ENCODE peak calls at places on chromosomes 7 and 10, in four cellular contexts. Q, R, M and C are unnamed samples.
A peak's percentile ranks its signal among the peaks of the same experiment; 100 is the strongest.

GRCh38 chr7:19798986-19799385 is 25.6 kb upstream of the TMEM196 start:
- DNase-seq in M (no peak), R (no peak), Q (no peak), C (no peak)

GRCh38 chr10:128047991-128048826 is 78.0 kb downstream of the MKI67 start:
- DNase-seq in Q (peak; percentile 52), R (no peak), M (no peak), C (peak; percentile 48)

GRCh38 chr10:5360318-5360915 is 4.3 kb upstream of the UCN3 start:
- DNase-seq in M (no peak), Q (no peak), R (no peak), C (no peak)

GRCh38 chr10:43983856-43984271 is 335.2 kb upstream of the ZNF32 start:
- DNase-seq in R (no peak), M (no peak), Q (no peak), C (no peak)

GRCh38 chr7:1725199-1725701 is 55.2 kb downstream of the ELFN1 start:
- DNase-seq in R (peak; percentile 82), M (no peak), Q (no peak), C (no peak)

GRCh38 chr7:134140889-134141867 is 14.0 kb downstream of the LRGUK start:
- DNase-seq in M (peak; percentile 59), R (no peak), Q (peak; percentile 54), C (no peak)

GRCh38 chr10:103701380-103702222 is 153.8 kb downstream of the SH3PXD2A start:
- DNase-seq in Q (no peak), M (no peak), R (no peak), C (no peak)

GRCh38 chr7:37113661-37114355 is 334.9 kb downstream of the ELMO1 start:
- DNase-seq in M (no peak), Q (no peak), R (no peak), C (no peak)

GRCh38 chr7:157955383-157955999 is 618.7 kb downstream of the DNAJB6 start:
- DNase-seq in Q (no peak), R (no peak), M (no peak), C (no peak)

GRCh38 chr7:17239683-17240521 is 58.5 kb upstream of the AHR start:
- DNase-seq in R (no peak), M (peak; percentile 70), Q (no peak), C (no peak)

GRCh38 chr7:408651-409343 is 110.8 kb downstream of the PDGFA start:
- DNase-seq in Q (no peak), M (no peak), R (no peak), C (no peak)

GRCh38 chr10:7563368-7563767 is 103.4 kb downstream of the ITIH5 start:
- DNase-seq in R (no peak), Q (no peak), M (no peak), C (no peak)

GRCh38 chr10:4033341-4033896 is 248.4 kb upstream of the KLF6 start:
- DNase-seq in M (no peak), Q (no peak), R (no peak), C (no peak)

GRCh38 chr10:12526311-12526710 is 177.0 kb downstream of the CAMK1D start:
- DNase-seq in R (no peak), M (no peak), Q (no peak), C (no peak)

GRCh38 chr10:78892383-78893191 is 176.2 kb upstream of the ZMIZ1 start:
- DNase-seq in M (no peak), R (no peak), Q (no peak), C (no peak)

GRCh38 chr7:40887099-40887498 is 752.3 kb downstream of the SUGCT start:
- DNase-seq in Q (no peak), R (no peak), M (peak; percentile 57), C (no peak)

GRCh38 chr7:3039787-3040186 is 3.9 kb downstream of the CARD11 start:
- DNase-seq in M (no peak), Q (no peak), R (no peak), C (no peak)

GRCh38 chr7:148711191-148712102 is 12.7 kb downstream of the CUL1 start:
- DNase-seq in R (no peak), M (no peak), Q (no peak), C (no peak)

GRCh38 chr7:151789380-151789947 is 87.5 kb downstream of the PRKAG2 start:
- DNase-seq in Q (no peak), R (no peak), M (no peak), C (no peak)

GRCh38 chr7:119046068-119046467 is 821.6 kb downstream of the ANKRD7 start:
- DNase-seq in Q (no peak), M (no peak), R (no peak), C (no peak)

GRCh38 chr7:147412782-147413186 is 1177.8 kb upstream of the C7orf33 start:
- DNase-seq in M (peak; percentile 89), Q (no peak), R (no peak), C (no peak)

GRCh38 chr10:59176241-59177030 is at the start of gene PHYHIPL:
- DNase-seq in M (no peak), R (peak; percentile 88), Q (no peak), C (no peak)

GRCh38 chr10:122239578-122240257 is 31.4 kb upstream of the BTBD16 start:
- DNase-seq in M (no peak), Q (no peak), R (no peak), C (no peak)

GRCh38 chr7:140672382-140673062 is at the start of gene ADCK2:
- DNase-seq in R (peak; percentile 44), Q (peak; percentile 52), M (peak; percentile 40), C (no peak)

GRCh38 chr7:117872565-117873055 is 631 bp downstream of the CTTNBP2 start:
- DNase-seq in R (no peak), M (no peak), Q (no peak), C (no peak)

GRCh38 chr10:36808625-36809362 is 316.6 kb upstream of the ANKRD30A start:
- DNase-seq in R (no peak), M (no peak), Q (no peak), C (no peak)

GRCh38 chr7:93923946-93924345 is 2.4 kb downstream of the GNG11 start:
- DNase-seq in M (peak; percentile 23), Q (no peak), R (no peak), C (no peak)

GRCh38 chr7:2619120-2619519 is 12.7 kb upstream of the TTYH3 start:
- DNase-seq in Q (no peak), R (no peak), M (peak; percentile 41), C (no peak)

GRCh38 chr7:27478104-27478503 is 184.6 kb downstream of the HIBADH start:
- DNase-seq in M (no peak), R (no peak), Q (no peak), C (no peak)

GRCh38 chr7:1085266-1085665 is 2.6 kb upstream of the GPER1 start:
- DNase-seq in R (no peak), M (no peak), Q (no peak), C (no peak)

GRCh38 chr7:84237533-84238173 is 43.1 kb upstream of the SEMA3A start:
- DNase-seq in Q (no peak), R (no peak), M (peak; percentile 94), C (peak; percentile 53)

GRCh38 chr7:20279979-20280378 is 50.7 kb upstream of the ITGB8 start:
- DNase-seq in Q (no peak), R (no peak), M (no peak), C (no peak)

GRCh38 chr10:5396545-5396944 is 8.1 kb downstream of the TUBAL3 start:
- DNase-seq in Q (no peak), R (no peak), M (no peak), C (no peak)

GRCh38 chr10:123146013-123146891 is 1.7 kb upstream of the HMX2 start:
- DNase-seq in M (no peak), R (no peak), Q (no peak), C (no peak)